ENCODE peak calls at places on chromosomes 13 and 19, in seven cellular contexts. K is mucosa of descending colon; X is ascending aorta; E is brain microvascular endothelial cell; R is pancreas; F is CD8-positive, alpha-beta T cell; H is body of pancreas. T is an unnamed sample.

GRCh38 chr13:32211788-32212187 is 103.4 kb downstream of the ZAR1L start:
- DNase-seq in F (no peak), H (no peak), E (peak; percentile 67), R (no peak), X (no peak), K (no peak), T (no peak)

GRCh38 chr19:8097681-8098567 is 45.4 kb downstream of the CCL25 start:
- DNase-seq in F (no peak), H (no peak), R (no peak), X (no peak), E (no peak), K (no peak), T (no peak)

GRCh38 chr19:49222528-49222927 is 64.9 kb downstream of the TRPM4 start:
- DNase-seq in F (no peak), E (no peak), K (no peak), R (no peak), H (no peak), X (no peak), T (no peak)

GRCh38 chr13:44211286-44211685 is 162.3 kb upstream of the SERP2 start:
- DNase-seq in R (no peak), H (no peak), K (no peak), F (no peak), E (no peak), X (no peak), T (no peak)

GRCh38 chr19:31351212-31352193 is 2.3 kb upstream of the TSHZ3 start:
- DNase-seq in R (peak; percentile 31), F (no peak), K (no peak), H (peak; percentile 39), E (peak; percentile 51), X (no peak), T (no peak)

GRCh38 chr19:661427-662196 is 1.4 kb downstream of the RNF126 start:
- DNase-seq in K (peak; percentile 81), E (no peak), X (no peak), F (peak; percentile 62), R (no peak), H (no peak), T (no peak)

GRCh38 chr13:100828226-100828625 is 153.6 kb upstream of the TMTC4 start:
- DNase-seq in H (no peak), F (no peak), X (no peak), K (no peak), R (no peak), E (no peak), T (no peak)

GRCh38 chr13:42746846-42747245 is 34.5 kb upstream of the FAM216B start:
- DNase-seq in X (no peak), R (no peak), E (no peak), H (no peak), F (no peak), K (no peak), T (no peak)

GRCh38 chr13:98542568-98543379 is 34.1 kb downstream of the STK24 start:
- DNase-seq in E (no peak), F (no peak), K (no peak), H (no peak), X (no peak), R (no peak), T (no peak)

GRCh38 chr19:58274771-58275199 is 4.0 kb upstream of the ZNF8 start:
- DNase-seq in H (no peak), K (no peak), R (no peak), X (no peak), E (no peak), F (no peak), T (no peak)

GRCh38 chr19:48678201-48678600 is 5.4 kb upstream of the NTN5 start:
- DNase-seq in F (no peak), R (peak; percentile 83), E (no peak), K (peak; percentile 68), X (no peak), H (peak; percentile 93), T (no peak)

GRCh38 chr13:50685491-50685890 is 158.0 kb downstream of the DLEU7 start:
- DNase-seq in F (no peak), E (peak; percentile 58), H (peak; percentile 59), K (no peak), R (peak; percentile 23), X (no peak), T (no peak)

GRCh38 chr19:23872282-23872919 is 42.3 kb upstream of the ZNF726 start:
- DNase-seq in H (no peak), X (no peak), F (no peak), R (no peak), E (no peak), K (no peak), T (no peak)

GRCh38 chr13:47747901-47748300 is 253.2 kb downstream of the SUCLA2 start:
- DNase-seq in F (no peak), E (no peak), K (no peak), X (no peak), H (no peak), R (no peak), T (no peak)

GRCh38 chr19:48452656-48453480 is 2.5 kb upstream of the KCNJ14 start:
- DNase-seq in R (no peak), K (no peak), X (no peak), E (no peak), F (no peak), H (no peak), T (no peak)

GRCh38 chr13:98254541-98254940 is 77.5 kb upstream of the RNF113B start:
- DNase-seq in E (no peak), F (no peak), R (no peak), X (no peak), H (no peak), K (no peak), T (no peak)

GRCh38 chr13:110444226-110444653 is 117.3 kb downstream of the RAB20 start:
- DNase-seq in X (no peak), R (no peak), F (no peak), E (peak; percentile 67), H (no peak), K (no peak), T (peak; percentile 55)

GRCh38 chr13:71867101-71867814 is at the start of gene DACH1:
- DNase-seq in K (peak; percentile 71), E (peak; percentile 58), H (peak; percentile 73), F (no peak), X (no peak), R (peak; percentile 42), T (no peak)

GRCh38 chr19:12611361-12611699 is 610 bp downstream of the ZNF791 start:
- DNase-seq in X (peak; percentile 9), R (peak; percentile 69), K (peak; percentile 76), H (peak; percentile 79), F (no peak), E (peak; percentile 56), T (no peak)

GRCh38 chr19:49764341-49764740 is 1.2 kb upstream of the TSKS start:
- DNase-seq in R (no peak), E (no peak), H (no peak), K (no peak), F (no peak), X (no peak), T (no peak)

GRCh38 chr19:7705387-7706187 is 3.7 kb upstream of the FCER2 start:
- DNase-seq in K (peak; percentile 87), E (no peak), R (no peak), H (peak; percentile 65), X (no peak), F (peak; percentile 63), T (peak; percentile 85)

GRCh38 chr19:2983351-2984195 is 6.2 kb downstream of the TLE6 start:
- DNase-seq in R (peak; percentile 53), K (peak; percentile 62), H (peak; percentile 71), X (peak; percentile 53), F (no peak), E (no peak), T (no peak)

GRCh38 chr19:2981898-2982297 is 4.5 kb downstream of the TLE6 start:
- DNase-seq in K (no peak), H (no peak), E (no peak), X (no peak), F (no peak), R (no peak), T (no peak)

GRCh38 chr19:2982556-2982955 is 5.2 kb downstream of the TLE6 start:
- DNase-seq in X (no peak), R (no peak), F (no peak), K (no peak), E (no peak), H (no peak), T (no peak)

GRCh38 chr19:2984196-2984490 is 6.8 kb downstream of the TLE6 start:
- DNase-seq in K (no peak), R (no peak), E (no peak), X (no peak), F (no peak), H (no peak), T (no peak)

DNA sequence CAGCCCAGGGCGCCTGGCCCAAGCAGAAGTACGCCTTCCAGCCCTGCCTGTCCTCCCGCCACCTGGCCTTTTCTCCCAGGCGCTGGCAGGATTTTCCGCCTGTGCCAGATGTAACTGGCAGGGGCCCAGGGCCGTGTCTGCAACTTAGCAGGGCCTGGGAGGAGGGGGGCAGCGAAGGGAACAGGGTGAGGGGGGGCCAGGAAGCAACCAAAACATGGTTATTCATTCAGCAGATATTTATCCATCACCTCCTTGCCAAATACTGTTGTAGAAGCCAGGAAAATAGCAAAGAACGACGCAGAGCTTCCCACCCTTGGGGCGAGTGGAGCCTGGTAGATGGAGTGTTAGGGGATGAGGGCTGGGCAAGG is 5.6 kb downstream of the TLE6 start:
- DNase-seq in H (peak; percentile 97), F (no peak), E (no peak), K (peak; percentile 78), X (peak; percentile 81), R (peak; percentile 95), T (no peak)
- H3K4me3 ChIP-seq in H (no peak overlapping the region), F (no peak overlapping the region), E (no peak overlapping the region), K (no peak overlapping the region), X (peak overlapping the region; percentile 23), R (no peak overlapping the region), T (no peak overlapping the region)

GRCh38 chr19:53381376-53381775 is 13.6 kb upstream of the ZNF765 start:
- DNase-seq in F (no peak), E (no peak), R (no peak), H (no peak), K (no peak), X (no peak), T (no peak)
- H3K36me3 ChIP-seq in F (peaks cover 41% of the 10 kb centered on the region), E (peaks cover 9% of the 10 kb centered on the region), R (peaks cover 12% of the 10 kb centered on the region), H (peaks cover 19% of the 10 kb centered on the region), K (peaks cover 17% of the 10 kb centered on the region), X (peaks cover 50% of the 10 kb centered on the region), T (peaks cover 6% of the 10 kb centered on the region)

GRCh38 chr19:10321417-10321797 is 5.6 kb upstream of the FDX2 start:
- DNase-seq in F (no peak), R (no peak), E (no peak), X (no peak), K (peak; percentile 89), H (no peak), T (no peak)
- H3K4me3 ChIP-seq in F (no peak overlapping the region), R (no peak overlapping the region), E (no peak overlapping the region), X (no peak overlapping the region), K (no peak overlapping the region), H (no peak overlapping the region), T (no peak overlapping the region)

DNA sequence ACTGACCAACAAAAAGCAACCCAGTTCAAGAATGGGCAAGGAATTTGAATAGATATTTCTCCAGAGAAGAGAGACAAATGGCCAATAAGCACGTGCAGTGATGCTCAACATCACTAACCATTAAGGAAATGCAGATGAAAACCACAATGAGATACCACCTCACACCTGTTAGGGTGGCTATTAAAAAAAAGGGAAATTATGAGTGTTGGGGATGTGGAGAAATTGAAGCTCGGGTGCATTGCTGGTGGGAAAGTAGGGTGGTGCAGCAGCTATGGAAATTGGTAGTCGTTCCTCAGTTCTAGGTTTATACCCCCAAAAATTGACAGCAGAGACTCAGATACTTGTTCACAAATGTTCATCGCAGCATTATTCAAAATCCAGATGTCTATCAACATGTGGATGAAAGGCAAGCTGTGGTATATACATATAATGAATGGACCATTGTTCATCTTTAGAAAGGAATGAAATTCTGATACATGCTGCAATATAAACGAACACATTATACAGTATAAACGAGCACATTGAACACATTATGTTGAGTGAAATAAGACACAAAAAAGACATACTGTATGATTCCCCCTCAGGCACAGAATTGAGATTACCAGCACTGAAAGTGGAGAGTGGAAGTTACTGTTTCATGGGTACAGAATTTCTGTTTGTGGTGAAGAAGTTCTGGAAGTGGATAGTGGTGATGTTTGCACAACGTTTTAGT is 927 bp downstream of the CHAMP1 start:
- DNase-seq in F (no peak), H (no peak), X (no peak), R (no peak), K (no peak), E (no peak), T (no peak)
- H3K36me3 ChIP-seq in F (no peaks in the 10 kb centered on the region), H (no peaks in the 10 kb centered on the region), X (peaks cover 2% of the 10 kb centered on the region), R (no peaks in the 10 kb centered on the region), K (no peaks in the 10 kb centered on the region), E (no peaks in the 10 kb centered on the region), T (peaks cover 2% of the 10 kb centered on the region)

T was measured in GM06990.